ENCODE peak calls at places on chromosome X, in seven cellular contexts. C is kidney tubule cell; J is A549; W is NCI-H82; U is activated T-helper 9 cell treated with anti-CD3 and anti-CD28 coated beads, Interleukin-2, amount 50 U/mL, for 16 hours; T is stimulated activated CD8-positive, alpha-beta memory T cell treated with anti-CD3 and anti-CD28 coated beads, Interleukin-7, amount 100 ng/mL, for 1 hour; F is GOT3. I is an unnamed sample.

GRCh38 chrX:11970935-11971334 is 167.3 kb upstream of the FRMPD4 start:
- DNase-seq in F (no peak), W (no peak), U (no peak), J (no peak), C (peak), T (no peak), I (no peak)

GRCh38 chrX:131704136-131704695 is 160.3 kb downstream of the OR13H1 start:
- DNase-seq in C (peak), F (no peak), U (peak), T (no peak), J (peak), W (no peak), I (peak)

GRCh38 chrX:153709726-153710674 is 14.2 kb downstream of the BCAP31 start:
- DNase-seq in U (no peak), W (no peak), F (no peak), T (no peak), C (no peak), J (no peak), I (no peak)

GRCh38 chrX:54560411-54560810 is 30.4 kb downstream of the GNL3L start:
- DNase-seq in F (no peak), U (no peak), C (no peak), W (no peak), J (no peak), T (no peak), I (no peak)

GRCh38 chrX:100373673-100374072 is 36.4 kb downstream of the PCDH19 start:
- DNase-seq in F (no peak), C (no peak), J (no peak), U (no peak), T (no peak), W (no peak), I (no peak)

GRCh38 chrX:34849371-34849770 is 93.2 kb upstream of the FAM47B start:
- DNase-seq in C (no peak), J (no peak), W (no peak), T (no peak), U (no peak), F (no peak), I (no peak)

GRCh38 chrX:129359269-129359668 is 164.0 kb downstream of the SMARCA1 start:
- DNase-seq in F (no peak), W (peak), T (no peak), C (peak), J (no peak), U (no peak), I (no peak)

GRCh38 chrX:39802354-39802753 is 295.4 kb downstream of the BCOR start:
- DNase-seq in J (no peak), C (no peak), T (no peak), F (no peak), U (no peak), W (peak), I (peak)

GRCh38 chrX:19810809-19811208 is 76.6 kb downstream of the SH3KBP1 start:
- DNase-seq in W (peak), U (no peak), F (no peak), C (no peak), T (no peak), J (no peak), I (peak)

GRCh38 chrX:136870064-136870463 is 10.5 kb downstream of the RBMX start:
- DNase-seq in W (no peak), C (no peak), J (no peak), T (no peak), F (no peak), U (no peak), I (no peak)

GRCh38 chrX:49103637-49104036 is 19.9 kb downstream of the GPKOW start:
- DNase-seq in T (no peak), U (no peak), W (no peak), J (no peak), C (no peak), F (no peak), I (no peak)

GRCh38 chrX:120365320-120365719 is 3.4 kb downstream of the ATP1B4 start:
- DNase-seq in W (peak), U (peak), F (no peak), C (no peak), T (peak), J (no peak), I (peak)

GRCh38 chrX:154404625-154405192 is 4.3 kb downstream of the DNASE1L1 start:
- DNase-seq in C (no peak), U (no peak), J (no peak), T (no peak), F (no peak), W (no peak), I (no peak)

GRCh38 chrX:5916945-5917344 is 311.7 kb downstream of the NLGN4X start:
- DNase-seq in U (no peak), T (no peak), J (no peak), W (peak), C (no peak), F (no peak), I (peak)

GRCh38 chrX:107742754-107743191 is 32.8 kb downstream of the TSC22D3 start:
- DNase-seq in U (no peak), T (no peak), W (no peak), J (no peak), F (no peak), C (no peak), I (no peak)

GRCh38 chrX:9804444-9804843 is 18.2 kb downstream of the SHROOM2 start:
- DNase-seq in J (no peak), F (no peak), C (no peak), T (no peak), W (no peak), U (no peak), I (no peak)

GRCh38 chrX:111041018-111041462 is 55.0 kb upstream of the PAK3 start:
- DNase-seq in W (no peak), C (peak), F (no peak), J (no peak), T (no peak), U (no peak), I (peak)

GRCh38 chrX:31266172-31267076 is 194.6 kb upstream of the FTHL17 start:
- DNase-seq in F (no peak), T (no peak), W (peak), J (no peak), C (peak), U (no peak), I (peak)

GRCh38 chrX:131571348-131571747 is 27.5 kb downstream of the OR13H1 start:
- DNase-seq in J (no peak), F (no peak), C (no peak), W (no peak), T (no peak), U (no peak), I (peak)

GRCh38 chrX:11704725-11705495 is 39.2 kb upstream of the ARHGAP6 start:
- DNase-seq in T (no peak), J (no peak), F (no peak), C (peak), W (no peak), U (no peak), I (peak)

GRCh38 chrX:39823424-39823823 is 274.3 kb downstream of the BCOR start:
- DNase-seq in U (no peak), T (no peak), W (no peak), C (no peak), F (no peak), J (no peak), I (no peak)